ENCODE peak calls at places on chromosome 14, in five cellular contexts. R is stimulated activated CD4-positive, alpha-beta T cell treated with anti-CD3 and anti-CD28 coated beads, Interleukin-4, amount 100 ng/mL, for 48 hours; Z is H54; T is endothelial cell; V is tibial nerve. F is an unnamed sample.

GRCh38 chr14:32078794-32079663 is 1.9 kb downstream of the ARHGAP5 start:
- DNase-seq in V (no peak), Z (no peak), T (no peak), R (no peak), F (peak)

GRCh38 chr14:74620497-74620921 is 8.5 kb upstream of the LTBP2 start:
- DNase-seq in T (no peak), V (no peak), Z (peak), R (no peak), F (peak)

GRCh38 chr14:50321009-50321660 is 9.0 kb downstream of the DMAC2L start:
- DNase-seq in R (peak), V (peak), T (peak), Z (no peak), F (peak)

GRCh38 chr14:99716850-99717681 is 33.0 kb downstream of the CYP46A1 start:
- DNase-seq in Z (no peak), R (no peak), T (no peak), V (no peak), F (no peak)

GRCh38 chr14:31968107-31968810 is 108.8 kb upstream of the ARHGAP5 start:
- DNase-seq in T (no peak), V (no peak), Z (no peak), R (no peak), F (peak)

GRCh38 chr14:58656671-58657411 is 19.1 kb downstream of the DACT1 start:
- DNase-seq in R (no peak), T (no peak), Z (no peak), V (no peak), F (no peak)

GRCh38 chr14:65849558-65849957 is 437.0 kb downstream of the FUT8 start:
- DNase-seq in Z (no peak), V (no peak), T (no peak), R (no peak), F (no peak)

GRCh38 chr14:62614117-62614516 is 431.1 kb downstream of the KCNH5 start:
- DNase-seq in V (no peak), T (no peak), R (no peak), Z (no peak), F (no peak)

GRCh38 chr14:104254735-104255400 is 116.5 kb downstream of the KIF26A start:
- DNase-seq in V (no peak), T (no peak), Z (no peak), R (no peak), F (no peak)

GRCh38 chr14:35140718-35141581 is 18.6 kb downstream of the PRORP start:
- DNase-seq in V (no peak), T (no peak), R (no peak), Z (no peak), F (peak)

GRCh38 chr14:64720190-64720589 is 16.0 kb downstream of the PLEKHG3 start:
- DNase-seq in R (no peak), T (no peak), V (no peak), Z (peak), F (peak)

GRCh38 chr14:41289025-41289424 is 317.7 kb upstream of the LRFN5 start:
- DNase-seq in Z (no peak), T (no peak), R (no peak), V (no peak), F (no peak)

GRCh38 chr14:25050494-25051170 is 685 bp upstream of the STXBP6 start:
- DNase-seq in T (no peak), Z (no peak), R (no peak), V (no peak), F (peak)

GRCh38 chr14:33375781-33376180 is 437.1 kb downstream of the NPAS3 start:
- DNase-seq in V (no peak), R (no peak), T (no peak), Z (no peak), F (no peak)

GRCh38 chr14:76705214-76705613 is 56.1 kb upstream of the VASH1 start:
- DNase-seq in V (no peak), T (no peak), Z (no peak), R (no peak), F (no peak)

GRCh38 chr14:99566390-99567354 is 37.3 kb downstream of the CCDC85C start:
- DNase-seq in Z (no peak), T (no peak), V (no peak), R (no peak), F (no peak)

GRCh38 chr14:66043921-66044320 is 442.2 kb upstream of the CCDC196 start:
- DNase-seq in T (no peak), Z (no peak), R (no peak), V (no peak), F (peak)

F was measured in foreskin fibroblast.